ENCODE peak calls at places on chromosomes 6 and 20, in seven cellular contexts. K, J, U, Q, T, Y and I are unnamed samples. For H3K4me1, the result is how much of the 10 kb centered on the place peaks cover.

GRCh38 chr6:167858086-167858591 is 31.4 kb downstream of the AFDN start:
- DNase-seq in K (no peak), Q (no peak), Y (no peak), J (no peak), T (peak), U (no peak), I (no peak)

GRCh38 chr6:144036064-144036873 is 28.2 kb upstream of the PLAGL1 start:
- DNase-seq in Q (peak), K (no peak), T (no peak), U (no peak), Y (no peak), J (peak), I (no peak)

GRCh38 chr20:36792422-36792821 is 18.9 kb upstream of the DSN1 start:
- DNase-seq in J (peak), U (no peak), Y (no peak), T (peak), Q (no peak), K (no peak), I (no peak)

GRCh38 chr6:6749791-6750434 is 161.4 kb downstream of the LY86 start:
- DNase-seq in Q (peak), K (peak), T (no peak), U (no peak), J (peak), Y (no peak), I (no peak)

GRCh38 chr6:108781419-108782110 is 66.7 kb upstream of the ARMC2 start:
- DNase-seq in U (no peak), K (peak), Y (no peak), J (no peak), T (no peak), Q (no peak), I (peak)

GRCh38 chr6:141593311-141593710 is 539.4 kb upstream of the GJE1 start:
- DNase-seq in J (no peak), Y (no peak), U (no peak), T (no peak), Q (no peak), K (no peak), I (no peak)

GRCh38 chr6:90502866-90503407 is 83.9 kb downstream of the MAP3K7 start:
- DNase-seq in Q (no peak), J (peak), K (no peak), Y (no peak), T (no peak), U (no peak), I (no peak)

GRCh38 chr6:69907981-69908498 is 41.7 kb downstream of the COL19A1 start:
- DNase-seq in T (no peak), Q (no peak), J (no peak), K (no peak), U (no peak), Y (no peak), I (no peak)

GRCh38 chr6:44441091-44441855 is 53.8 kb downstream of the CDC5L start:
- DNase-seq in Y (no peak), T (no peak), Q (no peak), J (no peak), U (no peak), K (no peak), I (no peak)

GRCh38 chr20:24971702-24972101 is 20.8 kb downstream of the APMAP start:
- DNase-seq in T (no peak), U (no peak), K (no peak), J (no peak), Q (peak), Y (no peak), I (no peak)

GRCh38 chr6:149387787-149388512 is 12.1 kb upstream of the SUMO4 start:
- DNase-seq in Q (no peak), J (no peak), U (no peak), K (no peak), T (no peak), Y (no peak), I (no peak)

GRCh38 chr6:14126250-14126649 is 8.7 kb downstream of the CD83 start:
- DNase-seq in T (no peak), Q (no peak), U (no peak), Y (no peak), J (no peak), K (no peak), I (no peak)

GRCh38 chr6:63814459-63814858 is 178.9 kb downstream of the PHF3 start:
- DNase-seq in Q (no peak), U (no peak), Y (no peak), J (no peak), T (no peak), K (no peak), I (no peak)

GRCh38 chr20:962683-963082 is 39.4 kb downstream of the RSPO4 start:
- DNase-seq in T (no peak), K (no peak), Q (no peak), J (no peak), U (no peak), Y (no peak), I (no peak)

GRCh38 chr6:45812937-45813336 is 202.7 kb downstream of the CLIC5 start:
- DNase-seq in K (no peak), Y (no peak), U (no peak), Q (no peak), J (no peak), T (no peak), I (no peak)

GRCh38 chr20:53611449-53611894 is 17.8 kb upstream of the ZNF217 start:
- DNase-seq in Q (peak), Y (peak), K (peak), J (no peak), T (peak), U (no peak), I (no peak)

GRCh38 chr20:4666001-4666470 is 55.7 kb upstream of the PRND start:
- DNase-seq in U (no peak), Q (peak), Y (no peak), J (no peak), T (no peak), K (no peak), I (no peak)

GRCh38 chr6:74479420-74479819 is 726.4 kb downstream of the COL12A1 start:
- DNase-seq in K (no peak), U (no peak), T (no peak), Q (no peak), Y (no peak), J (no peak), I (no peak)

GRCh38 chr6:156917213-156917612 is 140.0 kb downstream of the ARID1B start:
- DNase-seq in T (no peak), Q (no peak), J (no peak), U (no peak), K (no peak), Y (no peak), I (no peak)

GRCh38 chr6:16238658-16239089 is 287 bp downstream of the GMPR start:
- DNase-seq in Q (peak), T (peak), K (no peak), J (no peak), Y (no peak), U (no peak), I (no peak)

GRCh38 chr6:854405-855073 is 161.6 kb upstream of the EXOC2 start:
- DNase-seq in J (no peak), U (no peak), K (no peak), Y (no peak), T (no peak), Q (no peak), I (no peak)

GRCh38 chr6:7087491-7087979 is 20.2 kb upstream of the RREB1 start:
- DNase-seq in U (no peak), Q (no peak), J (no peak), T (no peak), K (no peak), Y (peak), I (no peak)

GRCh38 chr6:54992789-54993188 is 146.2 kb downstream of the FAM83B start:
- DNase-seq in Q (no peak), T (no peak), J (peak), K (no peak), U (no peak), Y (no peak), I (no peak)

GRCh38 chr6:168916576-168917207 is 337.0 kb downstream of the THBS2 start:
- DNase-seq in T (no peak), Y (no peak), K (peak), Q (no peak), J (no peak), U (no peak), I (no peak)

GRCh38 chr6:170024940-170025339 is 265.9 kb downstream of the DLL1 start:
- DNase-seq in Q (peak), T (peak), U (peak), K (peak), J (no peak), Y (no peak), I (no peak)

GRCh38 chr6:16049178-16049577 is 79.7 kb upstream of the MYLIP start:
- DNase-seq in Q (no peak), T (no peak), K (no peak), Y (no peak), U (no peak), J (no peak), I (no peak)

GRCh38 chr6:106339334-106340029 is 13.9 kb upstream of the ATG5 start:
- DNase-seq in U (no peak), T (peak), K (peak), J (peak), Q (peak), Y (no peak), I (no peak)

GRCh38 chr6:35600659-35601125 is 88.0 kb upstream of the TULP1 start:
- DNase-seq in Q (no peak), Y (no peak), T (no peak), J (no peak), U (no peak), K (no peak), I (no peak)

GRCh38 chr6:42118162-42119001 is 24.0 kb downstream of the C6orf132 start:
- DNase-seq in T (peak), J (peak), K (no peak), Y (no peak), U (no peak), Q (peak), I (no peak)

GRCh38 chr6:170459451-170459850 is 93.7 kb downstream of the PSMB1 start:
- DNase-seq in T (no peak), Q (peak), Y (peak), K (no peak), U (no peak), J (no peak), I (no peak)

DNA sequence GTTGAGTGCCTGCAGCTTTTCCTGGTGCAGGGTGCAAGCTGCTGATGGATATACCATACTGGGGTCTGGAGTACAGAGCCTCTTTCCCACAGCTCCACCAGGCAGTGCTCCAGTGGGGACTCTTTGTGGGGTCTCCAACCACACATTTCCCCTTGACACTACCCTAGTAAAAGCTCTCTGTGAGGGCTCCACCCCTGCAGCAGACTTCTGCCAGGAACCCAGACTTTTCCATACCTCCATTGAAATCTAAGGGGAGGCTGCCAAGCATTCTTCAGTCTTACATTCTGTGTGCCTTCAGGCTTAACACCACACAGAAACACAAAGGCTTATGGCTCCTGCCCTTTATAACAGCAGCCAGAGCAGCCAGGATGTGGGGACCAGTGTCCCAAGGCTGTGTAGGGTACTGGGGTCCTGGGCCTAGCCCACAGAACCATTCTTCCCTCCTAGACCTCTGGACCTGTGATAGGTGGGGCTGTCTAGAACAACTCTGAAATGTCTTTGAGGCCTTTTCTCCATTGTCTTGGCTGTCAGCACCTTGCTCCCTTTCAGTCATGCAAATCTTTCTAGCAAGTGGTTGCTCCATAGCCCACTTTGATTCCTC is 65.7 kb downstream of the TBXT start:
- DNase-seq in Q (no peak), J (no peak), Y (no peak), T (no peak), K (no peak), U (no peak), I (no peak)
- H3K4me1 ChIP-seq in Q (under half), J (under half), Y (under half), T (under half), K (under half), U (under half), I (under half)

DNA sequence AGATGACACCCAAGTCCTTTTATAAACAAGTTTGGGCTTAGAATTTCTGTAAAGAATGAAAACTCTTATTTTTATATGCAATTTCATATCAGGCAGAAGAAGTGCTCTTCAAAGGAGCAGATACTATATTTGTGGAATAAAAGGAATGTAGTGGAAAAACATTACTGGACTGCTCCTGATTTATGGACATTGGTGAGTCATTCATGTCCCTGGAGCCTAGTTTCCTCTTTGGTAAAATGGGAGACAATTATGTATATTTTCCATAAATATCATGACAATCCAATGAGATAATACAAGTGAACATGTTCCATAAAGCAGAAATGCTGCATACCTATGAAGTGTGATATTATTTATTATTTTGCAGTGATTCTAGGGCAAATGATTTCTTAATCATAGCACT is 445.7 kb upstream of the CITED2 start:
- DNase-seq in U (no peak), Q (no peak), K (no peak), J (no peak), Y (no peak), T (no peak), I (no peak)
- TF ChIP-seq CTCF in U (no peak), Q (no peak), K (no peak), J (no peak), Y (no peak), T (no peak), I (no peak)

DNA sequence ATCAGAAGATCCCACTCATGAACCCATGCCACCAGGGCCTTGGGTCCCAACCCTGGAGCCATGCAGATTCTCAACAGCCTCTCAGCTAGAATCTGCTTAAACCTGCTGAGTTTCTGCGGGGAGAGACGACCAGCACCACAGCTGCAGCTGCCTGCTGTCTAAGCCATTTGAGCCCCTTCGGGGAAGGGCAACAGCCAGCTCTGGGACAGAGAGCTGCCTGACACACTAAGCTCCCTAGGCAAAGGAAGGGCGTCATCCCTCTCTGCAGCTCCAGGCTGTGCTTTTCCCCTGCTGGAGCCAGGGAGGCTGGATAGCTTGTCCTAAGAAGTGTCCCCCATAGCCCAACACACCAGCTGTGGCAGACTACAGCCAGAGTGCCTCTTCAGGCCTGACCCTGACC is 182.5 kb downstream of the OTOR start:
- DNase-seq in T (no peak), J (no peak), Y (no peak), Q (no peak), K (no peak), U (no peak), I (no peak)
- TF ChIP-seq EP300 in T (no peak), J (no peak), Y (no peak), Q (no peak), K (no peak), U (no peak), I (no peak)

GRCh38 chr6:79731471-79731870 is 100.3 kb downstream of the SH3BGRL2 start:
- DNase-seq in Q (no peak), K (no peak), J (no peak), Y (no peak), U (no peak), T (no peak), I (no peak)

GRCh38 chr6:79737172-79737571 is 106.0 kb downstream of the SH3BGRL2 start:
- DNase-seq in Q (no peak), K (no peak), T (peak), U (no peak), Y (no peak), J (no peak), I (no peak)

GRCh38 chr6:79733388-79733787 is 102.3 kb downstream of the SH3BGRL2 start:
- DNase-seq in U (no peak), T (no peak), Q (no peak), J (no peak), Y (no peak), K (no peak), I (no peak)

GRCh38 chr6:79735183-79735582 is 104.1 kb downstream of the SH3BGRL2 start:
- DNase-seq in J (no peak), T (no peak), U (no peak), Y (no peak), Q (no peak), K (no peak), I (no peak)

DNA sequence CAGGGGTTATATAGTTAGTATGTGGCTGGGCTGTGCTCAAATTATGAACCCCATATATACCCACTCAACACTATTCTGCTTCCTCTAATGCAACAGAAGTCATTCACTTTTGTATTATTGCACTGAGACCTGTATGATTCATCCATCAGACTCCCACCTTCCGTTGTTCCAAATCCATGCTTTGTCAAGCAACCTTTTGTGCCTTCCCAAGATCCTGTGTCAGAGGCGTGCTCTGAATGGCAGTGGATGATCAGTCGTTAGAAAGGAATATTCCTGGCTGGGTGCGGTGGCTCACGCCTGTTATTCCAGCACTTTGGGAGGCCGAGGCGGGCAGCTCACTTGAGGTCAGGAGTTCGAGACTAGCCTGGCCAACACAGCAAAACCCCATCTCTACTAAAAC is 103.2 kb downstream of the SH3BGRL2 start:
- DNase-seq in J (no peak), K (no peak), Y (no peak), Q (no peak), U (no peak), T (no peak), I (no peak)
- H3K4me1 ChIP-seq in J (under half), K (under half), Y (under half), Q (under half), U (under half), T (under half), I (under half)

GRCh38 chr6:112179631-112180030 is 74.7 kb downstream of the LAMA4 start:
- DNase-seq in T (no peak), Q (no peak), U (no peak), Y (no peak), J (no peak), K (no peak), I (no peak)

GRCh38 chr6:112181130-112181529 is 73.2 kb downstream of the LAMA4 start:
- DNase-seq in T (no peak), U (no peak), K (no peak), Q (no peak), Y (no peak), J (no peak), I (no peak)

GRCh38 chr6:112180095-112180820 is 74.1 kb downstream of the LAMA4 start:
- DNase-seq in K (peak), J (peak), Y (no peak), T (peak), U (no peak), Q (no peak), I (no peak)

GRCh38 chr6:112177081-112177480 is 77.3 kb downstream of the LAMA4 start:
- DNase-seq in U (no peak), Y (no peak), T (no peak), J (no peak), K (no peak), Q (no peak), I (no peak)

GRCh38 chr6:112178846-112179245 is 75.5 kb downstream of the LAMA4 start:
- DNase-seq in J (no peak), T (no peak), U (no peak), Q (no peak), Y (no peak), K (no peak), I (no peak)
- TF ChIP-seq CTCF in J (no peak), T (no peak), U (no peak), Q (no peak), Y (no peak), K (no peak), I (no peak)

GRCh38 chr20:49936153-49937022 is at the start of gene RNF114:
- DNase-seq in K (peak), T (peak), U (peak), Y (no peak), J (peak), Q (peak), I (peak)
- TF ChIP-seq EP300 in K (no peak), T (no peak), U (no peak), Y (no peak), J (peak), Q (no peak), I (no peak)

DNA sequence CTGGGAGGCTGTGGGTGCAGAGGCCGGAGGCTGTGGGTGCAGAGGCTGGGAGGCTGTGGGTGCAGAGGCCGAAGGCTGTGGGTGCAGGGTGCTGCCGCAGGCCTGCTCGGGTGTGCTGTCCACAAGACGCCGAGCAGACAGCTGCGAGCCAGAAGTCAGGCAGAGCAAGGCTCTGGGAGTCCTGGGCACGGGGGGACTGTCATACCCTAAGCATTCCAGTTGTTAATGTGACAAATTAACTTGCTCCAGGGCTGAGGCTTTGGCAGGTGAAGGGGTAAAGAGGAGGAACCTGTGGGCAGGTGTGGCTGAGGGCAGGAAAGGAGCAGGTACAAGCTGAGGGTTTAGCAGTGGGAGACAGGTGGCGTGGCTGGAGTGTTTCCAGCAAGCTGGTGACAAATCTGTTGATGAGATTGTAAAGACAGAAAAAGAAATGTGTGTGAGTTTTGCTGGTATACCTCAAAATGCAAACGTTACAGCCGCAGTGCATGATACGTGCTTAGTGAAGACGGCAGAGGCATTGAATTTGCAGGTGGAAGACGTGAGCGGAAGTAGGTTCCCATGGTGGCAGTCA is 14.2 kb upstream of the ADRM1 start:
- DNase-seq in T (no peak), K (no peak), U (no peak), Q (no peak), J (no peak), Y (no peak), I (no peak)
- H3K4me1 ChIP-seq in T (under half), K (under half), U (under half), Q (under half), J (under half), Y (under half), I (under half)

DNA sequence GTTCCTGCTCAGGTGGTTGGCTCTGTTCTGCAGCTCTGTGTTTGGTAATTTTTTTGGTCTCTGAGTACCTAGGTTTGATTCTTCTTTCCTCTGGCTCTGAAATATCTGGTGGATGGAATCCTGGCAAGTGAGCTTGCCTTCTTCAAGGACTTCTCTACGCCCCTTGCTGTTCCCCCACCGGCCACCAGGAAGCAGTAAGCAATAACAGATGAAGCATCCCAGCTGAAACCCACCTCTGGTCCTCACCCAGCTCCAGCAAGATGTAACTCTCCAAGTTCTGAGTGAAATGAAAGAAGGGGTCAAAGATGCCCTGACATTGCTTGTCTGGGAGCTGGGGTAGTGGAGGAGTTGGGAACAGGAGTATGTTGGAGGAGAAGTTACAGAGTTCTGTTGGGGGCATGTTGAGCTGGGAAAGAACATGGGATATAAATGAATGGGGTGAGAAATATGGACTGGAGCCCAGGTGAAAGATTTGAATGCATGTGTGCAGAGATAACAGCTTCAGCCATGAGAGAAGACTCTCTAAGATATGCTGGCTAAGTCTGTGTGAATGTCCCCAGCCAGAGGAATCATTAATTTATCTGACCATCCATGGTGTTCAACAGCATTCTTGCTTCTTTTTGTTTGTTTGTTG is 51.3 kb upstream of the GLP1R start:
- DNase-seq in Q (no peak), U (no peak), K (no peak), J (peak), T (peak), Y (no peak), I (no peak)
- TF ChIP-seq CTCF in Q (peak), U (peak), K (no peak), J (peak), T (peak), Y (peak), I (peak)